ENCODE peak calls at places on chromosomes 1 and 21, in nine cellular contexts. C is stomach, V is GM23338, I is neural progenitor cell, X is lung, K is PC-9, T is IMR-90, Q is cardiac muscle cell, A is lower lobe of right lung. S is an unnamed sample. For H3K27me3, the result is how much of the 10 kb centered on the place peaks cover.

GRCh38 chr1:221169447-221169889 is 290.2 kb downstream of the HLX start:
- DNase-seq in C (no peak), V (peak), I (peak), X (no peak), K (no peak), T (peak), Q (peak), A (no peak), S (peak)

GRCh38 chr1:66778266-66778665 is 22.8 kb downstream of the INSL5 start:
- DNase-seq in C (no peak), V (no peak), I (no peak), X (no peak), K (no peak), T (no peak), Q (no peak), A (no peak), S (no peak)

GRCh38 chr1:220485131-220485530 is 42.8 kb upstream of the MARK1 start:
- DNase-seq in C (no peak), V (peak), I (no peak), X (no peak), K (no peak), T (no peak), Q (no peak), A (no peak), S (peak)

GRCh38 chr1:68623700-68624099 is 126.8 kb upstream of the DEPDC1 start:
- DNase-seq in C (no peak), V (no peak), I (no peak), X (no peak), K (no peak), T (no peak), Q (peak), A (no peak), S (no peak)

GRCh38 chr1:197695961-197696360 is 79.3 kb downstream of the DENND1B start:
- DNase-seq in C (no peak), V (no peak), I (no peak), X (no peak), K (no peak), T (peak), Q (no peak), A (no peak), S (no peak)

GRCh38 chr1:94105957-94106529 is 14.9 kb downstream of the ABCA4 start:
- DNase-seq in C (no peak), V (no peak), I (no peak), X (no peak), K (no peak), T (peak), Q (no peak), A (no peak), S (no peak)

GRCh38 chr1:91476538-91477217 is 24.0 kb upstream of the CDC7 start:
- DNase-seq in C (no peak), V (peak), I (no peak), X (no peak), K (no peak), T (no peak), Q (no peak), A (no peak), S (no peak)

GRCh38 chr1:155282488-155283086 is 5.3 kb downstream of the HCN3 start:
- DNase-seq in C (no peak), V (no peak), I (no peak), X (no peak), K (no peak), T (no peak), Q (no peak), A (no peak), S (no peak)

GRCh38 chr1:220775238-220775853 is 11.4 kb upstream of the MTARC1 start:
- DNase-seq in C (peak), V (peak), I (peak), X (peak), K (peak), T (no peak), Q (peak), A (no peak), S (no peak)

GRCh38 chr1:223203011-223203410 is 60.0 kb upstream of the TLR5 start:
- DNase-seq in C (no peak), V (no peak), I (no peak), X (no peak), K (no peak), T (no peak), Q (no peak), A (no peak), S (no peak)

GRCh38 chr1:162197041-162197511 is 127.6 kb downstream of the NOS1AP start:
- DNase-seq in C (no peak), V (no peak), I (no peak), X (no peak), K (no peak), T (no peak), Q (no peak), A (no peak), S (no peak)

GRCh38 chr1:88509369-88509768 is 174.7 kb upstream of the PKN2 start:
- DNase-seq in C (no peak), V (no peak), I (no peak), X (no peak), K (no peak), T (peak), Q (no peak), A (no peak), S (peak)

GRCh38 chr1:94418664-94419655 is 771 bp downstream of the ABCD3 start:
- DNase-seq in C (peak), V (peak), I (peak), X (peak), K (peak), T (peak), Q (peak), A (peak), S (peak)

GRCh38 chr1:27686223-27686990 is 14.4 kb upstream of the IFI6 start:
- DNase-seq in C (peak), V (peak), I (peak), X (no peak), K (peak), T (no peak), Q (no peak), A (peak), S (no peak)

GRCh38 chr1:3415260-3415952 is 39.1 kb upstream of the ARHGEF16 start:
- DNase-seq in C (no peak), V (no peak), I (no peak), X (no peak), K (no peak), T (no peak), Q (no peak), A (no peak), S (no peak)

GRCh38 chr1:22913421-22913820 is 59.2 kb downstream of the LACTBL1 start:
- DNase-seq in C (no peak), V (no peak), I (no peak), X (no peak), K (no peak), T (no peak), Q (no peak), A (no peak), S (no peak)

GRCh38 chr21:31363720-31364119 is 19.7 kb upstream of the TIAM1 start:
- DNase-seq in C (no peak), V (no peak), I (no peak), X (no peak), K (no peak), T (no peak), Q (no peak), A (no peak), S (no peak)

GRCh38 chr21:46212721-46213484 is 15.7 kb downstream of the LSS start:
- DNase-seq in C (no peak), V (no peak), I (no peak), X (no peak), K (no peak), T (no peak), Q (no peak), A (peak), S (no peak)

GRCh38 chr1:77282866-77283539 is 1.2 kb downstream of the AK5 start:
- DNase-seq in C (no peak), V (peak), I (peak), X (no peak), K (no peak), T (peak), Q (peak), A (no peak), S (no peak)

GRCh38 chr1:115159958-115160357 is 70.7 kb upstream of the TSPAN2 start:
- DNase-seq in C (no peak), V (no peak), I (no peak), X (no peak), K (no peak), T (no peak), Q (no peak), A (no peak), S (no peak)

GRCh38 chr1:2193514-2194251 is 889 bp downstream of the FAAP20 start:
- DNase-seq in C (no peak), V (peak), I (no peak), X (no peak), K (no peak), T (no peak), Q (no peak), A (no peak), S (no peak)

GRCh38 chr1:174007846-174008245 is 14.3 kb downstream of the RC3H1 start:
- DNase-seq in C (no peak), V (no peak), I (no peak), X (no peak), K (no peak), T (peak), Q (no peak), A (no peak), S (no peak)

DNA sequence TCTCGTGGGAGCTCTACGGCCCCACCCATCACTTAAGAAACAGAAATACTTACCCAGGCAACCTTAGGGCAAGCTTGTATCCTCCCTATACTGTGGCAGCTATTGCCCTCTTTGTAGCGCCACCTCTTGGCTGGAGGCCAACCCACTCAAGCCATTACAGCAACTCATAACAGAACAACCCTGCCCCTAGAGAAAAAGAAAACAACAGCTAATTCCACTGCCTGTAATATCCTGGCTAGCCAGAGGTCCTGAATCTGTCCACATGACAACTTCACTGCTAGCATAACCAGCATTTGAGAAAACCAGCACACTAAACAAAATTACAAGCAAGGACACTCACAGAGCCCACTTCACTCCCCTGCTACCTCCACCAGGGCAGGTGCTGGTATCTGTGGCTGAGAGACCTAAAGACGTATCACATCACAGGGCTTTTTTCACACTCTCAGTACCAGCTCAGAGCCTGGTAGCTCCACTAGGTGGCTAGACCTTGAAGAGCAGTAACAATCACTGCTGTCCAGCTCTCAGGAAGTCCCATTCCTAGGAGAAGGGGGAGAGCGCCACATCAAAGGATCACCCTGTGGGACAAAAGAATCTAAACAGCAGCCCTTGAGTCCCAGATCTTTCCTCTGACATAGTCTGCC is 14.5 kb upstream of the MX1 start:
- DNase-seq in C (peak), V (peak), I (no peak), X (peak), K (no peak), T (no peak), Q (no peak), A (peak), S (peak)
- TF ChIP-seq CTCF in C (no peak), V (peak), I (peak), X (no peak), K (no peak), T (no peak), Q (peak), A (peak), S (peak)

GRCh38 chr1:81472387-81472786 is 328.3 kb upstream of the ADGRL2 start:
- DNase-seq in C (no peak), V (peak), I (no peak), X (no peak), K (no peak), T (no peak), Q (no peak), A (no peak), S (no peak)

GRCh38 chr1:81477704-81478103 is 323.0 kb upstream of the ADGRL2 start:
- DNase-seq in C (no peak), V (no peak), I (no peak), X (no peak), K (no peak), T (peak), Q (no peak), A (no peak), S (no peak)

GRCh38 chr1:81478217-81478616 is 322.5 kb upstream of the ADGRL2 start:
- DNase-seq in C (peak), V (no peak), I (no peak), X (no peak), K (no peak), T (no peak), Q (no peak), A (no peak), S (no peak)
- H3K4me3 ChIP-seq in C (peak), V (no peak), I (no peak), X (peak), K (no peak), T (no peak), Q (no peak), A (peak), S (no peak)

GRCh38 chr1:32112800-32113375 is 5.0 kb downstream of the KPNA6 start:
- DNase-seq in C (no peak), V (no peak), I (no peak), X (no peak), K (no peak), T (no peak), Q (no peak), A (no peak), S (no peak)
- H3K27me3 ChIP-seq in C (under half), V (under half), I (under half), X (under half), K (under half), T (under half), Q (under half), A (under half), S (under half)

GRCh38 chr1:248618878-248619277 is 16.0 kb downstream of the OR2T11 start:
- DNase-seq in C (peak), V (peak), I (no peak), X (peak), K (no peak), T (peak), Q (no peak), A (peak), S (peak)
- TF ChIP-seq CTCF in C (no peak), V (peak), I (peak), X (peak), K (no peak), T (peak), Q (peak), A (peak), S (peak)

GRCh38 chr1:38131024-38131585 is 84.5 kb upstream of the POU3F1 start:
- DNase-seq in C (no peak), V (no peak), I (no peak), X (no peak), K (no peak), T (peak), Q (no peak), A (no peak), S (no peak)
- H3K4me3 ChIP-seq in C (no peak), V (no peak), I (no peak), X (no peak), K (no peak), T (no peak), Q (no peak), A (no peak), S (no peak)

GRCh38 chr1:43149889-43150288 is 22.2 kb downstream of the EBNA1BP2 start:
- DNase-seq in C (no peak), V (no peak), I (no peak), X (no peak), K (no peak), T (no peak), Q (no peak), A (no peak), S (no peak)
- H3K27me3 ChIP-seq in C (under half), V (under half), I (under half), X (under half), K (under half), T (under half), Q (under half), A (under half), S (under half)

GRCh38 chr1:39354572-39354971 is 136.9 kb upstream of the BMP8A start:
- DNase-seq in C (no peak), V (no peak), I (no peak), X (no peak), K (no peak), T (no peak), Q (no peak), A (no peak), S (no peak)
- TF ChIP-seq CTCF in C (no peak), V (peak), I (no peak), X (no peak), K (no peak), T (no peak), Q (no peak), A (no peak), S (no peak)

DNA sequence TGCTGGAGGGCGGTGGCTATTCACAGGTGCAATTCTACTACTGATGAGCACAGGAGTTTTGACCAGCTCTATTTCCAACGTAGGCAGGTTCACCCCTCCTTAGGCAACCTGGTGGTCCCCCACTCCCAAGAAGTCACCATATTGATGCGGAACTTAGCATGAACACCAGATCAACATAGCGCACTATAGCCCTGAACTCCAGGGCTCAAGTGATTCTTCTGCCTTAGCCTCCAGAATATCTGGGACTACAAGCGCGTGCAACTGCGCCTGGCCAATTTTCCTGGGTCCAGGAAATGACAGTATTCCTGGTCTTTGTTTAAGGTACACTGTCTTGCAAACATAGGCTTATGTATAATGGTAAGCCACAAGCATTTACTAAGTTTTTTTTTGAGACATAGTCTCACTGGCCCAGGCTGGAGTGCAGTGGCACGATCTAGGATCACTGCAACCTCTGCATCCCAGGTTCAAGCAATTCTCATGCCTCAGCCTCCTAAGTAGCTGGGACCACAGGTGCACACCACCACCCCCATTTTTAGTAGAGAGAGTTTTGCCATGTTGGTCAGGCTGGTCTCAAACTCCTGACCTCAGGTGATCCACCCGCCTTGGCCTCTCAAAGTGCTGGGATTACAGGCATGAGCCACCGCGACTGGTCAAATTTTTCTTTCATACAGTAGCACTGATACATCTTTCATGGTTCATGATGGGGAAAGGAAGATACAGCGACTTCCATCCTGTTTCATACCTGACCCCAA is 12.6 kb downstream of the MCL1 start:
- DNase-seq in C (no peak), V (no peak), I (no peak), X (no peak), K (no peak), T (no peak), Q (no peak), A (no peak), S (no peak)
- H3K4me3 ChIP-seq in C (peak), V (peak), I (no peak), X (no peak), K (no peak), T (no peak), Q (no peak), A (peak), S (no peak)

DNA sequence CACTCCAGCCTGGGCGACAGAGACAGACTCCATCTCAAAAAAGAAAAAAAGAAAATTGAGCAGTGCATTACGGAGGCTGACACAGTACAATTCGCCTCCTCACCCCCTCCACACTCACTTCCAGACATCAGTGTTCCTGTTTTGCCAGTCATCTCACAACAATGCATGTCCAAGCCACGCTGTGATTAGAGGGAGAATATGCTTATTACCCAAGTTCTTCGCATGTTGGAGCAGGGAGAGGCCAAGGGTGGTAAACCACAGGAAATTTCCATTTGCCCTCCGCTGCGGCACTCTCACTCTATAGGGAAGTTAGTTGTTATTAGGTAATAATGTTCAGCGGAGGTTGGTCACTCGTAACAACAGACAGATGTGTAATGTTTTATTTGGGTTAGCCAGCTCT is 32.9 kb downstream of the KCNJ15 start:
- DNase-seq in C (no peak), V (no peak), I (no peak), X (peak), K (no peak), T (peak), Q (no peak), A (peak), S (peak)
- H3K27me3 ChIP-seq in C (under half), V (under half), I (under half), X (under half), K (under half), T (under half), Q (under half), A (under half), S (under half)

DNA sequence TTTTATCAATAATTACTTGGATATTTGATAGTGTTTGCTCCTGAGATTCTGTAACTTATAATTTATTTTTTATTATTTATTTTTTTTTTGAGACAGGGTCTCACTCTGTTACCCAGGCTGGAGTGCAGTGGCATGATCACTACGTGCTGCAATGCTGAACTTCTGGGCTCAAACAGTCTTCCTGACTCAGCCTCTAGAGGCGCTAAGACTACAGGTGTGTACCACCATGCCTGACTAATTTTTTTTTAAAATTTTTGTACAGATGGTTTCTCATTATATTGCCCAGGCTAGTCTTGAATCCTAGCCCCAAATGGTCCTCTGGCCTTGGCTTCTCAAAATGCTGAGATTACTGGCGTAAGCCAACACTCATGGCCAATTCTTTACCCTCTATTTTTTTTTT is 845.5 kb upstream of the ADGRL4 start:
- DNase-seq in C (no peak), V (peak), I (peak), X (no peak), K (no peak), T (no peak), Q (no peak), A (no peak), S (peak)
- TF ChIP-seq CTCF in C (no peak), V (peak), I (peak), X (no peak), K (peak), T (no peak), Q (no peak), A (no peak), S (peak)

S was measured in bronchial epithelial cell.